ENCODE peak calls at places on chromosomes 13 and 19, in ten cellular contexts. L, W, Z, C, F, V, T, K, D and Y are unnamed samples.

GRCh38 chr13:32255744-32256120 is 59.4 kb downstream of the ZAR1L start:
- DNase-seq in L (no peak), W (no peak), Z (no peak), C (no peak), F (no peak), V (peak), T (no peak), K (no peak), D (no peak), Y (peak)

GRCh38 chr13:94667190-94667589 is 45.2 kb downstream of the SOX21 start:
- DNase-seq in L (no peak), W (no peak), Z (no peak), C (no peak), F (no peak), V (no peak), T (no peak), K (no peak), D (no peak), Y (no peak)

GRCh38 chr13:111361046-111361872 is 40.8 kb downstream of the TEX29 start:
- DNase-seq in L (no peak), W (no peak), Z (no peak), C (no peak), F (no peak), V (no peak), T (no peak), K (no peak), D (no peak), Y (no peak)

GRCh38 chr19:34173145-34173956 is 1.0 kb downstream of the LSM14A start:
- DNase-seq in L (peak), W (no peak), Z (no peak), C (peak), F (peak), V (peak), T (no peak), K (peak), D (peak), Y (peak)

GRCh38 chr13:76792680-76793334 is 93.4 kb downstream of the KCTD12 start:
- DNase-seq in L (peak), W (no peak), Z (peak), C (no peak), F (peak), V (no peak), T (no peak), K (peak), D (no peak), Y (peak)

GRCh38 chr19:4908311-4908710 is 990 bp upstream of the UHRF1 start:
- DNase-seq in L (no peak), W (no peak), Z (no peak), C (no peak), F (no peak), V (peak), T (no peak), K (no peak), D (no peak), Y (no peak)

GRCh38 chr19:14383898-14384669 is 2.8 kb downstream of the ADGRE5 start:
- DNase-seq in L (peak), W (no peak), Z (peak), C (peak), F (peak), V (no peak), T (no peak), K (peak), D (peak), Y (peak)

GRCh38 chr19:45421953-45422498 is 1.7 kb downstream of the ERCC1 start:
- DNase-seq in L (no peak), W (no peak), Z (no peak), C (no peak), F (no peak), V (no peak), T (no peak), K (no peak), D (no peak), Y (no peak)

GRCh38 chr13:108193806-108194205 is 21.5 kb downstream of the LIG4 start:
- DNase-seq in L (no peak), W (no peak), Z (no peak), C (no peak), F (no peak), V (no peak), T (peak), K (no peak), D (no peak), Y (no peak)

GRCh38 chr13:113357529-113357928 is 6.4 kb downstream of the GRTP1 start:
- DNase-seq in L (peak), W (no peak), Z (no peak), C (peak), F (peak), V (no peak), T (no peak), K (no peak), D (no peak), Y (peak)

GRCh38 chr13:100658363-100658762 is 16.2 kb downstream of the TMTC4 start:
- DNase-seq in L (no peak), W (no peak), Z (no peak), C (no peak), F (no peak), V (no peak), T (no peak), K (no peak), D (no peak), Y (no peak)

GRCh38 chr13:106143392-106143791 is 392.1 kb downstream of the EFNB2 start:
- DNase-seq in L (peak), W (no peak), Z (no peak), C (no peak), F (peak), V (no peak), T (no peak), K (no peak), D (no peak), Y (peak)

GRCh38 chr13:74128171-74128767 is 5.9 kb downstream of the KLF12 start:
- DNase-seq in L (peak), W (no peak), Z (no peak), C (no peak), F (peak), V (peak), T (no peak), K (no peak), D (no peak), Y (peak)

GRCh38 chr19:55696301-55697068 is 21.5 kb downstream of the EPN1 start:
- DNase-seq in L (no peak), W (no peak), Z (no peak), C (no peak), F (no peak), V (no peak), T (no peak), K (no peak), D (no peak), Y (no peak)

GRCh38 chr19:50819636-50820035 is 4.0 kb downstream of the KLK1 start:
- DNase-seq in L (no peak), W (no peak), Z (no peak), C (no peak), F (no peak), V (no peak), T (no peak), K (no peak), D (no peak), Y (no peak)
- H3K4me3 ChIP-seq in L (no peak), W (no peak), Z (no peak), C (no peak), F (no peak), V (no peak), T (no peak), K (no peak), D (peak), Y (no peak)

GRCh38 chr19:42065511-42065910 is 4.5 kb downstream of the GRIK5 start:
- DNase-seq in L (no peak), W (no peak), Z (no peak), C (no peak), F (no peak), V (no peak), T (no peak), K (no peak), D (no peak), Y (no peak)
- TF ChIP-seq CTCF in L (no peak), W (no peak), Z (no peak), C (no peak), F (no peak), V (no peak), T (no peak), K (no peak), D (no peak), Y (no peak)

DNA sequence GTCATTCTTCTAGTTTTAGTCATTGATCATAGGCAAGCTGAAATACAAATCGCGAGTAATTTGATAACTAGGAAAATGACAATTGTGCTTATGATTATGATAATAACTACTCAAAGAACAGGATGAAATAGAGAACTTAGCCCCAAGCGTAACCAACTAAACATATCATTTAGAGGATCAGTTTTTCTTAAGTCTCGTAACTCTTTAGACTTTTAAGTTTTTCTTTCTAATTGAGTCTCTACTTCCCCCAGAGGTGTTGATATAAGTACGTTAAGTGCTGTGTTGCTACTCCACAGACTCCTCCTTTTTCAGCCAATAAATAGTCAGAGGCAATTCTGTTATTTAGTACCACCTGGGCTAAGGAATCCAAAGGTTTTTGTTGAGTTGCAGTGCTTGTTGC is 96.3 kb downstream of the NHLRC3 start:
- DNase-seq in L (no peak), W (no peak), Z (no peak), C (no peak), F (no peak), V (no peak), T (no peak), K (no peak), D (no peak), Y (no peak)
- H3K4me3 ChIP-seq in L (no peak), W (no peak), Z (no peak), C (no peak), F (no peak), V (no peak), T (no peak), K (no peak), D (no peak), Y (no peak)

GRCh38 chr13:98773053-98773452 is 20.6 kb upstream of the SLC15A1 start:
- DNase-seq in L (no peak), W (no peak), Z (no peak), C (no peak), F (no peak), V (no peak), T (no peak), K (no peak), D (no peak), Y (no peak)
- TF ChIP-seq CTCF in L (no peak), W (no peak), Z (no peak), C (no peak), F (no peak), V (no peak), T (no peak), K (no peak), D (no peak), Y (no peak)

GRCh38 chr13:27362064-27362751 is 62.2 kb upstream of the GTF3A start:
- DNase-seq in L (peak), W (peak), Z (peak), C (peak), F (peak), V (peak), T (no peak), K (peak), D (peak), Y (peak)
- H3K4me3 ChIP-seq in L (peak), W (peak), Z (peak), C (peak), F (peak), V (peak), T (peak), K (peak), D (peak), Y (peak)

GRCh38 chr13:19586904-19587634 is 25.7 kb upstream of the TPTE2 start:
- DNase-seq in L (no peak), W (no peak), Z (no peak), C (peak), F (peak), V (peak), T (no peak), K (no peak), D (peak), Y (peak)
- TF ChIP-seq CTCF in L (peak), W (no peak), Z (no peak), C (no peak), F (no peak), V (no peak), T (no peak), K (no peak), D (no peak), Y (no peak)

GRCh38 chr19:42156571-42156970 is 24.3 kb upstream of the POU2F2 start:
- DNase-seq in L (no peak), W (no peak), Z (no peak), C (no peak), F (no peak), V (no peak), T (no peak), K (no peak), D (no peak), Y (no peak)
- H3K4me3 ChIP-seq in L (no peak), W (no peak), Z (no peak), C (no peak), F (no peak), V (no peak), T (no peak), K (no peak), D (no peak), Y (no peak)

DNA sequence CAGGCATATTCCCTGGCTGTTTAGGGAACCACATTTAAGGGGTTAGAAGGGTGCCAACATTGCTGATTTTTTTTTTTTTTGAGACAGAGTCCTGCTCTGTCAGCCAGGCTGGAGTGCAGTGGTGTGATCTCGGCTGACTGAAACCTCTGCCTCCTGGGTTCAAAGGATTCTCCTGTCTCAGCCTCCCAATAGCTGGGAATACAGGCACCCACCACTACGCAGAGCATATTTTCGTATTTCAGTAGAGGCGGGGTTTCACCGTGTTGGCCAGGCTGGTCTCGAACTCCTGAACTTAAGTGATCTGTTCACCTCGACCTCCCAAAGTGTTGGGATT is 7.8 kb upstream of the CRX start:
- DNase-seq in L (no peak), W (no peak), Z (no peak), C (no peak), F (no peak), V (no peak), T (no peak), K (no peak), D (no peak), Y (no peak)
- TF ChIP-seq CTCF in L (no peak), W (no peak), Z (no peak), C (no peak), F (no peak), V (no peak), T (no peak), K (no peak), D (no peak), Y (no peak)

DNA sequence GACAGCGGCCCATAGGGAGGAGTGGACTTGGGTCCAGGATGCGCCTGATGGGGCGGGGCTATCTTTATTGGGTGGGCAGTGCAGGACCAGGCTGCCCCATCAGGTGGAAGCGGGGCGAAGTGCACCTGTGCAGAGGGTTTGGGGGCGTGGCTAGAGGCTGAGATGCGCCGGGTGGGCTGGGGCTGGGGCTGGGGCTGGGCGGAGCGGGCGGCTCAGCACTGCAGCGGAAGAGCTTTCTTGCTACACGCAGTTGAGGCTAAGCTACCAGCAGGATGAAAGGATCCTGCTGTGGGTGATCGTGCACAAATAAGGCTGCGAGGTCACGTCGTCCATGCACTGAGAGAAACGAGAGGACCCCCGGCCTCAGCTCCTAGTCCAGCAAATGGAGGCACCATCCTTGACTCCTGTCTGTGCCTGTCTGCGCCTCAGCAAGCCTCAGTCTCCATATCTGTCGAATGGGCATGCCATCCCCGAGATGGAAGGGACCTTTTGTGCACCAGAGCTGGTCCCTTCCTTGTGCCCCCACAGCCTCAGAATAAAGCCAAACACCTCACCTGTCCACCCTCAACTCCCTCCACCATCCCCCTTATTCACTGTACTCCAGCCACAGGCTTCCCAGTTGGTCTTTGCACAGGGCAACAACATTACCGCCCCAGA is 20.9 kb upstream of the HOMER3 start:
- DNase-seq in L (no peak), W (no peak), Z (no peak), C (no peak), F (no peak), V (peak), T (no peak), K (no peak), D (no peak), Y (no peak)
- H3K4me3 ChIP-seq in L (no peak), W (no peak), Z (no peak), C (no peak), F (no peak), V (no peak), T (no peak), K (no peak), D (no peak), Y (no peak)

DNA sequence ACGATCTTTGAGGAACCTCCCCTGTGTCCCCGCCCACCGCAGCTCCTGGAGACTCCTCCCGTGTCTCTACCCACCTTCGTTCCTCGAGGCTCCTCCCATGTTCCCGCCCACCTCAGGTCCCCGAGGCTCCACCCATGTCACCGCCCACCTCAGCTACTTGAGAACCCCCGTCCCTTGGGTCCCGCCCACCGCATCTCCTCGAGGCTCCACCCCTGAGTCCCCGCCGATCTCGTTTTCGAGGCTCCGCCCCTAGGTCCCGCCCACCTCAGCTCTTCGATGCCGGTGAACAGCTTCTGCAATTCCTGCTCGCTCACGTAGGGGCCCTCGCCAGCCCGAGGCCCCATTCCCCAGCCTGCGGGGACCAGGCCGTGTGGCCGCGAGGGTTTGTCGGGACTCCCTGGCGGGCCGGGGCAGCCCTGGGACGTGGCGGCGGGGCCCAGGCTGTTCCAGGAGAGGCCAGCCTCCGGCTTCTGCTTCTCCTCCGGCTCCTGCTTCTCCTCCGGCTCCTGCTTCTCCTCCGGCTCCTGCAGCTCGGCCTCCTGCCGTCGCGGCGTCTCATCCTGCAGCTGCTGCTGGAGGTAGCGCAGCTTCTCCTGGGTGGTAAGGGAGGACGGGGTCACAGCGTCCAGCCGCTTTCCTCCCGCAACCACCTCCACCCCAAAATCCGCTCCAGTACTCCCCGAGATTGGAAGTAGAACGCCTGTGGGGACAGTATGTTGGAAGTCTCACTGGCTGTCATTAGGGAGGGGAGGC is 16.7 kb downstream of the TSKS start:
- DNase-seq in L (no peak), W (no peak), Z (no peak), C (peak), F (peak), V (peak), T (no peak), K (peak), D (peak), Y (peak)
- TF ChIP-seq CTCF in L (no peak), W (no peak), Z (no peak), C (no peak), F (no peak), V (no peak), T (no peak), K (no peak), D (no peak), Y (no peak)